ENCODE peak calls at places on chromosomes 16 and 17, in nine cellular contexts. U is GM12891; Z is NB4; C is EL; Q is smooth muscle cell of the brain vasculature; Y is stimulated activated CD8-positive, alpha-beta memory T cell treated with anti-CD3 and anti-CD28 coated beads, Interleukin-4, amount 100 ng/mL, for 24 hours; N is activated CD4-positive, alpha-beta T cell treated with anti-CD3 and anti-CD28 coated beads for 24 hours; J is hypothalamus; X is activated naive CD8-positive, alpha-beta T cell treated with anti-CD3 and anti-CD28 coated beads, Interleukin-2, amount 50 U/mL, for 24 hours. O is an unnamed sample.
A peak's percentile ranks its signal among the peaks of the same experiment; 100 is the strongest.

GRCh38 chr16:78286076-78286475 is 186.6 kb downstream of the WWOX start:
- DNase-seq in Z (no peak), X (no peak), C (no peak), U (no peak), J (no peak), Y (no peak), N (no peak), Q (no peak), O (no peak)

GRCh38 chr17:28405632-28406477 is at the start of gene SLC46A1:
- DNase-seq in Q (no peak), Y (peak; percentile 65), Z (no peak), C (peak; percentile 50), J (peak; percentile 59), U (peak; percentile 80), N (peak; percentile 66), X (peak; percentile 83), O (peak; percentile 82)

GRCh38 chr17:69501591-69502468 is 87.3 kb downstream of the MAP2K6 start:
- DNase-seq in J (no peak), N (no peak), X (no peak), U (no peak), C (peak; percentile 20), Z (peak; percentile 8), Q (peak; percentile 46), Y (no peak), O (peak; percentile 4)

GRCh38 chr16:1691276-1691675 is 13.2 kb downstream of the JPT2 start:
- DNase-seq in Q (no peak), X (no peak), N (no peak), Y (no peak), J (no peak), Z (no peak), C (peak; percentile 67), U (no peak), O (no peak)

GRCh38 chr17:19331134-19331533 is 31.4 kb downstream of the B9D1 start:
- DNase-seq in U (no peak), X (no peak), N (no peak), Q (no peak), J (no peak), C (peak; percentile 89), Y (no peak), Z (no peak), O (no peak)

GRCh38 chr17:75809631-75810111 is 25.1 kb downstream of the UNK start:
- DNase-seq in Z (no peak), Q (no peak), N (no peak), C (no peak), X (no peak), U (no peak), J (no peak), Y (no peak), O (no peak)

GRCh38 chr17:39808409-39808997 is 55.6 kb downstream of the IKZF3 start:
- DNase-seq in Y (no peak), C (no peak), N (no peak), J (no peak), Q (no peak), X (no peak), U (no peak), Z (no peak), O (no peak)

GRCh38 chr17:32515677-32516383 is 29.0 kb downstream of the CDK5R1 start:
- DNase-seq in J (no peak), Z (no peak), X (no peak), N (no peak), Q (no peak), C (no peak), Y (no peak), U (no peak), O (peak; percentile 44)

GRCh38 chr16:17131351-17131750 is 339.4 kb downstream of the XYLT1 start:
- DNase-seq in X (no peak), J (no peak), C (no peak), N (no peak), Z (no peak), Q (no peak), U (no peak), Y (no peak), O (no peak)

GRCh38 chr16:88528902-88529318 is 41.3 kb upstream of the ZC3H18 start:
- DNase-seq in J (no peak), Z (no peak), N (no peak), Y (no peak), U (no peak), X (no peak), Q (no peak), C (no peak), O (no peak)

GRCh38 chr16:79644977-79645667 is 44.6 kb upstream of the MAF start:
- DNase-seq in X (no peak), Y (no peak), C (no peak), N (no peak), Z (no peak), Q (no peak), U (no peak), J (no peak), O (no peak)

O was measured in activated CD8-positive, alpha-beta T cell treated with anti-CD3 and anti-CD28 coated beads for 36 hours.